ENCODE peak calls at places on chromosomes 3 and 15, in five cellular contexts. One of them, this sample, is unnamed.
A peak's percentile ranks its signal among the peaks of the same experiment; 100 is the strongest.

GRCh38 chr3:127959873-127960272 is 44.8 kb downstream of the KBTBD12 start:
- DNase-seq in naive thymus-derived CD8-positive, alpha-beta T cell: no peak
- DNase-seq in NCI-H1105: peak; percentile 64
- DNase-seq in effector memory CD4-positive, alpha-beta T cell: no peak
- DNase-seq in HTR-8/SVneo: peak; percentile 40
- DNase-seq in this sample: peak; percentile 20

GRCh38 chr3:194476784-194477183 is 10.0 kb downstream of the ATP13A3 start:
- DNase-seq in naive thymus-derived CD8-positive, alpha-beta T cell: no peak
- DNase-seq in NCI-H1105: no peak
- DNase-seq in HTR-8/SVneo: no peak
- DNase-seq in effector memory CD4-positive, alpha-beta T cell: no peak
- DNase-seq in this sample: no peak

GRCh38 chr3:42539871-42540714 is 37.6 kb downstream of the VIPR1 start:
- DNase-seq in HTR-8/SVneo: peak; percentile 52
- DNase-seq in NCI-H1105: no peak
- DNase-seq in effector memory CD4-positive, alpha-beta T cell: peak; percentile 66
- DNase-seq in naive thymus-derived CD8-positive, alpha-beta T cell: peak; percentile 49
- DNase-seq in this sample: peak; percentile 53

GRCh38 chr15:99719096-99719541 is 14.1 kb downstream of the LYSMD4 start:
- DNase-seq in effector memory CD4-positive, alpha-beta T cell: no peak
- DNase-seq in naive thymus-derived CD8-positive, alpha-beta T cell: no peak
- DNase-seq in HTR-8/SVneo: no peak
- DNase-seq in NCI-H1105: no peak
- DNase-seq in this sample: no peak

GRCh38 chr3:179005213-179005612 is 66.4 kb downstream of the ZMAT3 start:
- DNase-seq in effector memory CD4-positive, alpha-beta T cell: no peak
- DNase-seq in naive thymus-derived CD8-positive, alpha-beta T cell: no peak
- DNase-seq in NCI-H1105: no peak
- DNase-seq in HTR-8/SVneo: no peak
- DNase-seq in this sample: no peak

GRCh38 chr3:63819151-63819398 is at the start of gene C3orf49:
- DNase-seq in HTR-8/SVneo: no peak
- DNase-seq in NCI-H1105: no peak
- DNase-seq in effector memory CD4-positive, alpha-beta T cell: no peak
- DNase-seq in naive thymus-derived CD8-positive, alpha-beta T cell: no peak
- DNase-seq in this sample: no peak

GRCh38 chr15:90046846-90047481 is 45.8 kb downstream of the ZNF710 start:
- DNase-seq in HTR-8/SVneo: no peak
- DNase-seq in naive thymus-derived CD8-positive, alpha-beta T cell: no peak
- DNase-seq in NCI-H1105: peak; percentile 27
- DNase-seq in effector memory CD4-positive, alpha-beta T cell: no peak
- DNase-seq in this sample: no peak

GRCh38 chr3:190183121-190183520 is 62.4 kb upstream of the P3H2 start:
- DNase-seq in HTR-8/SVneo: no peak
- DNase-seq in NCI-H1105: peak; percentile 18
- DNase-seq in naive thymus-derived CD8-positive, alpha-beta T cell: no peak
- DNase-seq in effector memory CD4-positive, alpha-beta T cell: no peak
- DNase-seq in this sample: peak; percentile 43

GRCh38 chr15:32870240-32871033 is 152.6 kb downstream of the GREM1 start:
- DNase-seq in effector memory CD4-positive, alpha-beta T cell: no peak
- DNase-seq in NCI-H1105: no peak
- DNase-seq in naive thymus-derived CD8-positive, alpha-beta T cell: no peak
- DNase-seq in HTR-8/SVneo: peak; percentile 59
- DNase-seq in this sample: no peak

GRCh38 chr3:9169951-9170850 is 79.2 kb downstream of the SRGAP3 start:
- DNase-seq in naive thymus-derived CD8-positive, alpha-beta T cell: no peak
- DNase-seq in NCI-H1105: no peak
- DNase-seq in HTR-8/SVneo: no peak
- DNase-seq in effector memory CD4-positive, alpha-beta T cell: no peak
- DNase-seq in this sample: no peak

GRCh38 chr15:58932791-58933310 is 628 bp downstream of the SLTM start:
- DNase-seq in HTR-8/SVneo: no peak
- DNase-seq in NCI-H1105: peak; percentile 50
- DNase-seq in effector memory CD4-positive, alpha-beta T cell: no peak
- DNase-seq in naive thymus-derived CD8-positive, alpha-beta T cell: no peak
- DNase-seq in this sample: no peak

GRCh38 chr15:69661871-69662667 is 209.5 kb downstream of the RPLP1 start:
- DNase-seq in HTR-8/SVneo: no peak
- DNase-seq in naive thymus-derived CD8-positive, alpha-beta T cell: no peak
- DNase-seq in NCI-H1105: no peak
- DNase-seq in effector memory CD4-positive, alpha-beta T cell: no peak
- DNase-seq in this sample: no peak

GRCh38 chr3:195039180-195039843 is 231.6 kb downstream of the XXYLT1 start:
- DNase-seq in naive thymus-derived CD8-positive, alpha-beta T cell: no peak
- DNase-seq in effector memory CD4-positive, alpha-beta T cell: no peak
- DNase-seq in NCI-H1105: no peak
- DNase-seq in HTR-8/SVneo: no peak
- DNase-seq in this sample: no peak